ENCODE peak calls at places on chromosomes 4 and X, in eight cellular contexts. G is breast epithelium; V is KBM-7; K is HepG2; C is nephron progenitor cell; Q is fibroblast of the conjunctiva; X is heart right ventricle; D is activated naive CD8-positive, alpha-beta T cell treated with anti-CD3 and anti-CD28 coated beads, Interleukin-2, amount 50 U/mL, for 24 hours. L is an unnamed sample.

GRCh38 chr4:19945501-19945900 is 306.2 kb upstream of the SLIT2 start:
- DNase-seq in Q (peak; percentile 1), D (no peak), X (no peak), V (no peak), G (no peak), C (no peak), K (no peak), L (no peak)

GRCh38 chr4:122224348-122224747 is 72.2 kb downstream of the BLTP1 start:
- DNase-seq in Q (no peak), G (no peak), K (no peak), D (peak; percentile 2), C (peak; percentile 6), X (peak; percentile 5), V (peak; percentile 7), L (no peak)

GRCh38 chrX:980572-981235 is 231.7 kb downstream of the CRLF2 start:
- DNase-seq in X (no peak), Q (no peak), G (no peak), K (no peak), V (no peak), C (no peak), D (no peak), L (no peak)

GRCh38 chr4:33628296-33628695 is 2616.0 kb downstream of the ARAP2 start:
- DNase-seq in Q (no peak), V (no peak), C (no peak), X (no peak), D (no peak), G (no peak), K (no peak), L (no peak)

GRCh38 chrX:111560801-111561200 is 49.4 kb downstream of the SERTM2 start:
- DNase-seq in D (no peak), G (no peak), V (no peak), Q (no peak), K (no peak), X (no peak), C (no peak), L (no peak)

GRCh38 chr4:80732010-80732409 is 298.5 kb upstream of the BMP3 start:
- DNase-seq in K (no peak), Q (no peak), D (no peak), V (no peak), X (no peak), C (no peak), G (no peak), L (no peak)

GRCh38 chr4:34181891-34182290 is 2062.4 kb downstream of the ARAP2 start:
- DNase-seq in C (no peak), D (no peak), K (no peak), G (no peak), X (no peak), Q (peak; percentile 18), V (no peak), L (no peak)

GRCh38 chr4:163495900-163496299 is 1.4 kb downstream of the TMA16 start:
- DNase-seq in Q (no peak), C (no peak), V (peak; percentile 50), K (no peak), D (no peak), X (no peak), G (no peak), L (no peak)

GRCh38 chr4:148444296-148445070 is 2.3 kb upstream of the NR3C2 start:
- DNase-seq in C (peak; percentile 66), G (no peak), D (peak; percentile 42), X (peak; percentile 25), Q (no peak), V (peak; percentile 19), K (no peak), L (no peak)

GRCh38 chr4:177100307-177100706 is 209.4 kb upstream of the NEIL3 start:
- DNase-seq in D (no peak), K (no peak), C (no peak), X (no peak), Q (no peak), V (no peak), G (no peak), L (no peak)

L was measured in GF-D8.